ENCODE peak calls at places on chromosomes 5 and 9, in six cellular contexts. One of them, this sample, is unnamed.
A peak's percentile ranks its signal among the peaks of the same experiment; 100 is the strongest.

GRCh38 chr9:131670247-131670681 is 69.6 kb downstream of the RAPGEF1 start:
- DNase-seq in H1: no peak
- DNase-seq in HFFc6: no peak
- DNase-seq in stimulated activated CD4-positive, alpha-beta T cell treated with anti-CD3 and anti-CD28 coated beads, Interleukin-12 subunit alpha, Interleukin-12 subunit beta, amount 100 ng/mL, for 4 hours: no peak
- DNase-seq in Peyer's patch: no peak
- DNase-seq in foreskin fibroblast: no peak
- DNase-seq in this sample: no peak

GRCh38 chr9:88378317-88378716 is 9.9 kb upstream of the SPIN1 start:
- DNase-seq in H1: no peak
- DNase-seq in HFFc6: no peak
- DNase-seq in stimulated activated CD4-positive, alpha-beta T cell treated with anti-CD3 and anti-CD28 coated beads, Interleukin-12 subunit alpha, Interleukin-12 subunit beta, amount 100 ng/mL, for 4 hours: no peak
- DNase-seq in Peyer's patch: no peak
- DNase-seq in foreskin fibroblast: no peak
- DNase-seq in this sample: no peak

GRCh38 chr5:165029471-165029870 is 1524.1 kb downstream of the MAT2B start:
- DNase-seq in H1: no peak
- DNase-seq in HFFc6: no peak
- DNase-seq in stimulated activated CD4-positive, alpha-beta T cell treated with anti-CD3 and anti-CD28 coated beads, Interleukin-12 subunit alpha, Interleukin-12 subunit beta, amount 100 ng/mL, for 4 hours: no peak
- DNase-seq in Peyer's patch: no peak
- DNase-seq in foreskin fibroblast: no peak
- DNase-seq in this sample: no peak

GRCh38 chr9:87447547-87448432 is 49.9 kb upstream of the DAPK1 start:
- DNase-seq in H1: no peak
- DNase-seq in HFFc6: no peak
- DNase-seq in stimulated activated CD4-positive, alpha-beta T cell treated with anti-CD3 and anti-CD28 coated beads, Interleukin-12 subunit alpha, Interleukin-12 subunit beta, amount 100 ng/mL, for 4 hours: no peak
- DNase-seq in Peyer's patch: no peak
- DNase-seq in foreskin fibroblast: no peak
- DNase-seq in this sample: no peak

GRCh38 chr9:33489070-33489469 is 15.3 kb upstream of the NOL6 start:
- DNase-seq in H1: no peak
- DNase-seq in HFFc6: peak; percentile 63
- DNase-seq in stimulated activated CD4-positive, alpha-beta T cell treated with anti-CD3 and anti-CD28 coated beads, Interleukin-12 subunit alpha, Interleukin-12 subunit beta, amount 100 ng/mL, for 4 hours: no peak
- DNase-seq in Peyer's patch: no peak
- DNase-seq in foreskin fibroblast: peak; percentile 65
- DNase-seq in this sample: no peak

GRCh38 chr5:128241071-128241695 is 157.6 kb downstream of the SLC12A2 start:
- DNase-seq in H1: no peak
- DNase-seq in HFFc6: no peak
- DNase-seq in stimulated activated CD4-positive, alpha-beta T cell treated with anti-CD3 and anti-CD28 coated beads, Interleukin-12 subunit alpha, Interleukin-12 subunit beta, amount 100 ng/mL, for 4 hours: no peak
- DNase-seq in Peyer's patch: no peak
- DNase-seq in foreskin fibroblast: peak; percentile 40
- DNase-seq in this sample: no peak

GRCh38 chr9:21778300-21778699 is 24.1 kb upstream of the MTAP start:
- DNase-seq in H1: no peak
- DNase-seq in HFFc6: peak; percentile 56
- DNase-seq in stimulated activated CD4-positive, alpha-beta T cell treated with anti-CD3 and anti-CD28 coated beads, Interleukin-12 subunit alpha, Interleukin-12 subunit beta, amount 100 ng/mL, for 4 hours: no peak
- DNase-seq in Peyer's patch: no peak
- DNase-seq in foreskin fibroblast: no peak
- DNase-seq in this sample: no peak

GRCh38 chr5:14268236-14268701 is 125.1 kb downstream of the TRIO start:
- DNase-seq in H1: no peak
- DNase-seq in HFFc6: peak; percentile 95
- DNase-seq in stimulated activated CD4-positive, alpha-beta T cell treated with anti-CD3 and anti-CD28 coated beads, Interleukin-12 subunit alpha, Interleukin-12 subunit beta, amount 100 ng/mL, for 4 hours: no peak
- DNase-seq in Peyer's patch: no peak
- DNase-seq in foreskin fibroblast: peak; percentile 90
- DNase-seq in this sample: peak; percentile 98

GRCh38 chr9:15211994-15212501 is 95.0 kb downstream of the TTC39B start:
- DNase-seq in H1: no peak
- DNase-seq in HFFc6: no peak
- DNase-seq in stimulated activated CD4-positive, alpha-beta T cell treated with anti-CD3 and anti-CD28 coated beads, Interleukin-12 subunit alpha, Interleukin-12 subunit beta, amount 100 ng/mL, for 4 hours: no peak
- DNase-seq in Peyer's patch: no peak
- DNase-seq in foreskin fibroblast: no peak
- DNase-seq in this sample: no peak

GRCh38 chr9:136740971-136741884 is 1.5 kb downstream of the LCN10 start:
- DNase-seq in H1: no peak
- DNase-seq in HFFc6: no peak
- DNase-seq in stimulated activated CD4-positive, alpha-beta T cell treated with anti-CD3 and anti-CD28 coated beads, Interleukin-12 subunit alpha, Interleukin-12 subunit beta, amount 100 ng/mL, for 4 hours: no peak
- DNase-seq in Peyer's patch: no peak
- DNase-seq in foreskin fibroblast: no peak
- DNase-seq in this sample: no peak

GRCh38 chr5:10513501-10514442 is 50.1 kb upstream of the ANKRD33B start:
- DNase-seq in H1: peak; percentile 79
- DNase-seq in HFFc6: peak; percentile 87
- DNase-seq in stimulated activated CD4-positive, alpha-beta T cell treated with anti-CD3 and anti-CD28 coated beads, Interleukin-12 subunit alpha, Interleukin-12 subunit beta, amount 100 ng/mL, for 4 hours: no peak
- DNase-seq in Peyer's patch: no peak
- DNase-seq in foreskin fibroblast: peak; percentile 61
- DNase-seq in this sample: peak; percentile 95

GRCh38 chr5:178207183-178207916 is 3.0 kb downstream of the HNRNPAB start:
- DNase-seq in H1: no peak
- DNase-seq in HFFc6: no peak
- DNase-seq in stimulated activated CD4-positive, alpha-beta T cell treated with anti-CD3 and anti-CD28 coated beads, Interleukin-12 subunit alpha, Interleukin-12 subunit beta, amount 100 ng/mL, for 4 hours: no peak
- DNase-seq in Peyer's patch: peak; percentile 60
- DNase-seq in foreskin fibroblast: no peak
- DNase-seq in this sample: peak; percentile 38

GRCh38 chr5:179762781-179763176 is 30.2 kb downstream of the MAML1 start:
- DNase-seq in H1: no peak
- DNase-seq in HFFc6: peak; percentile 47
- DNase-seq in stimulated activated CD4-positive, alpha-beta T cell treated with anti-CD3 and anti-CD28 coated beads, Interleukin-12 subunit alpha, Interleukin-12 subunit beta, amount 100 ng/mL, for 4 hours: no peak
- DNase-seq in Peyer's patch: no peak
- DNase-seq in foreskin fibroblast: peak; percentile 66
- DNase-seq in this sample: peak; percentile 41

GRCh38 chr5:138230981-138231589 is 18.0 kb upstream of the CDC23 start:
- DNase-seq in H1: no peak
- DNase-seq in HFFc6: peak; percentile 12
- DNase-seq in stimulated activated CD4-positive, alpha-beta T cell treated with anti-CD3 and anti-CD28 coated beads, Interleukin-12 subunit alpha, Interleukin-12 subunit beta, amount 100 ng/mL, for 4 hours: no peak
- DNase-seq in Peyer's patch: no peak
- DNase-seq in foreskin fibroblast: no peak
- DNase-seq in this sample: peak; percentile 27

GRCh38 chr5:76365558-76365957 is 37.5 kb upstream of the IQGAP2 start:
- DNase-seq in H1: no peak
- DNase-seq in HFFc6: no peak
- DNase-seq in stimulated activated CD4-positive, alpha-beta T cell treated with anti-CD3 and anti-CD28 coated beads, Interleukin-12 subunit alpha, Interleukin-12 subunit beta, amount 100 ng/mL, for 4 hours: no peak
- DNase-seq in Peyer's patch: no peak
- DNase-seq in foreskin fibroblast: no peak
- DNase-seq in this sample: no peak

GRCh38 chr5:159427180-159428012 is 97.1 kb upstream of the IL12B start:
- DNase-seq in H1: no peak
- DNase-seq in HFFc6: no peak
- DNase-seq in stimulated activated CD4-positive, alpha-beta T cell treated with anti-CD3 and anti-CD28 coated beads, Interleukin-12 subunit alpha, Interleukin-12 subunit beta, amount 100 ng/mL, for 4 hours: no peak
- DNase-seq in Peyer's patch: no peak
- DNase-seq in foreskin fibroblast: no peak
- DNase-seq in this sample: no peak

GRCh38 chr9:115115924-115116323 is 2.0 kb downstream of the TNC start:
- DNase-seq in H1: no peak
- DNase-seq in HFFc6: peak; percentile 83
- DNase-seq in stimulated activated CD4-positive, alpha-beta T cell treated with anti-CD3 and anti-CD28 coated beads, Interleukin-12 subunit alpha, Interleukin-12 subunit beta, amount 100 ng/mL, for 4 hours: no peak
- DNase-seq in Peyer's patch: no peak
- DNase-seq in foreskin fibroblast: peak; percentile 78
- DNase-seq in this sample: no peak

GRCh38 chr5:35377653-35378052 is 147.4 kb upstream of the PRLR start:
- DNase-seq in H1: no peak
- DNase-seq in HFFc6: no peak
- DNase-seq in stimulated activated CD4-positive, alpha-beta T cell treated with anti-CD3 and anti-CD28 coated beads, Interleukin-12 subunit alpha, Interleukin-12 subunit beta, amount 100 ng/mL, for 4 hours: no peak
- DNase-seq in Peyer's patch: no peak
- DNase-seq in foreskin fibroblast: no peak
- DNase-seq in this sample: no peak

GRCh38 chr9:88828492-88828974 is 162.7 kb upstream of the S1PR3 start:
- DNase-seq in H1: no peak
- DNase-seq in HFFc6: no peak
- DNase-seq in stimulated activated CD4-positive, alpha-beta T cell treated with anti-CD3 and anti-CD28 coated beads, Interleukin-12 subunit alpha, Interleukin-12 subunit beta, amount 100 ng/mL, for 4 hours: no peak
- DNase-seq in Peyer's patch: no peak
- DNase-seq in foreskin fibroblast: no peak
- DNase-seq in this sample: no peak

GRCh38 chr5:131064669-131065371 is 100.2 kb downstream of the HINT1 start:
- DNase-seq in H1: no peak
- DNase-seq in HFFc6: no peak
- DNase-seq in stimulated activated CD4-positive, alpha-beta T cell treated with anti-CD3 and anti-CD28 coated beads, Interleukin-12 subunit alpha, Interleukin-12 subunit beta, amount 100 ng/mL, for 4 hours: no peak
- DNase-seq in Peyer's patch: no peak
- DNase-seq in foreskin fibroblast: no peak
- DNase-seq in this sample: no peak

GRCh38 chr5:73464016-73464745 is 15.6 kb upstream of the FOXD1 start:
- DNase-seq in H1: no peak
- DNase-seq in HFFc6: no peak
- DNase-seq in stimulated activated CD4-positive, alpha-beta T cell treated with anti-CD3 and anti-CD28 coated beads, Interleukin-12 subunit alpha, Interleukin-12 subunit beta, amount 100 ng/mL, for 4 hours: no peak
- DNase-seq in Peyer's patch: no peak
- DNase-seq in foreskin fibroblast: peak; percentile 30
- DNase-seq in this sample: no peak

GRCh38 chr9:100306283-100306682 is 46.5 kb downstream of the TEX10 start:
- DNase-seq in H1: no peak
- DNase-seq in HFFc6: no peak
- DNase-seq in stimulated activated CD4-positive, alpha-beta T cell treated with anti-CD3 and anti-CD28 coated beads, Interleukin-12 subunit alpha, Interleukin-12 subunit beta, amount 100 ng/mL, for 4 hours: no peak
- DNase-seq in Peyer's patch: no peak
- DNase-seq in foreskin fibroblast: no peak
- DNase-seq in this sample: no peak

GRCh38 chr5:50675385-50675784 is 8.9 kb downstream of the PARP8 start:
- DNase-seq in H1: no peak
- DNase-seq in HFFc6: no peak
- DNase-seq in stimulated activated CD4-positive, alpha-beta T cell treated with anti-CD3 and anti-CD28 coated beads, Interleukin-12 subunit alpha, Interleukin-12 subunit beta, amount 100 ng/mL, for 4 hours: no peak
- DNase-seq in Peyer's patch: no peak
- DNase-seq in foreskin fibroblast: no peak
- DNase-seq in this sample: no peak

GRCh38 chr5:154303133-154303532 is 112.6 kb downstream of the GALNT10 start:
- DNase-seq in H1: peak; percentile 4
- DNase-seq in HFFc6: no peak
- DNase-seq in stimulated activated CD4-positive, alpha-beta T cell treated with anti-CD3 and anti-CD28 coated beads, Interleukin-12 subunit alpha, Interleukin-12 subunit beta, amount 100 ng/mL, for 4 hours: no peak
- DNase-seq in Peyer's patch: no peak
- DNase-seq in foreskin fibroblast: no peak
- DNase-seq in this sample: no peak

GRCh38 chr5:71658916-71659661 is 60.0 kb upstream of the CARTPT start:
- DNase-seq in H1: no peak
- DNase-seq in HFFc6: no peak
- DNase-seq in stimulated activated CD4-positive, alpha-beta T cell treated with anti-CD3 and anti-CD28 coated beads, Interleukin-12 subunit alpha, Interleukin-12 subunit beta, amount 100 ng/mL, for 4 hours: no peak
- DNase-seq in Peyer's patch: no peak
- DNase-seq in foreskin fibroblast: no peak
- DNase-seq in this sample: no peak

GRCh38 chr5:124755565-124755964 is 9.1 kb upstream of the ZNF608 start:
- DNase-seq in H1: no peak
- DNase-seq in HFFc6: no peak
- DNase-seq in stimulated activated CD4-positive, alpha-beta T cell treated with anti-CD3 and anti-CD28 coated beads, Interleukin-12 subunit alpha, Interleukin-12 subunit beta, amount 100 ng/mL, for 4 hours: no peak
- DNase-seq in Peyer's patch: no peak
- DNase-seq in foreskin fibroblast: peak; percentile 40
- DNase-seq in this sample: no peak

GRCh38 chr9:114112778-114113585 is 13.9 kb upstream of the KIF12 start:
- DNase-seq in H1: no peak
- DNase-seq in HFFc6: peak; percentile 61
- DNase-seq in stimulated activated CD4-positive, alpha-beta T cell treated with anti-CD3 and anti-CD28 coated beads, Interleukin-12 subunit alpha, Interleukin-12 subunit beta, amount 100 ng/mL, for 4 hours: no peak
- DNase-seq in Peyer's patch: peak; percentile 83
- DNase-seq in foreskin fibroblast: peak; percentile 68
- DNase-seq in this sample: no peak

GRCh38 chr9:91150273-91151013 is 211.3 kb downstream of the AUH start:
- DNase-seq in H1: no peak
- DNase-seq in HFFc6: no peak
- DNase-seq in stimulated activated CD4-positive, alpha-beta T cell treated with anti-CD3 and anti-CD28 coated beads, Interleukin-12 subunit alpha, Interleukin-12 subunit beta, amount 100 ng/mL, for 4 hours: no peak
- DNase-seq in Peyer's patch: no peak
- DNase-seq in foreskin fibroblast: no peak
- DNase-seq in this sample: no peak

GRCh38 chr5:94544031-94544650 is 74.3 kb downstream of the KIAA0825 start:
- DNase-seq in H1: no peak
- DNase-seq in HFFc6: peak; percentile 26
- DNase-seq in stimulated activated CD4-positive, alpha-beta T cell treated with anti-CD3 and anti-CD28 coated beads, Interleukin-12 subunit alpha, Interleukin-12 subunit beta, amount 100 ng/mL, for 4 hours: no peak
- DNase-seq in Peyer's patch: no peak
- DNase-seq in foreskin fibroblast: peak; percentile 35
- DNase-seq in this sample: no peak